ENCODE peak calls at places on chromosome 12, in eight cellular contexts. B, I, Z, N, F, V, U and Q are unnamed samples.

GRCh38 chr12:49708851-49709250 is 1.6 kb upstream of the FMNL3 start:
- DNase-seq in B (no peak), I (no peak), Z (no peak), N (no peak), F (no peak), V (no peak), U (no peak), Q (no peak)

GRCh38 chr12:95336387-95337067 is 118.9 kb downstream of the VEZT start:
- DNase-seq in B (peak; percentile 79), I (peak; percentile 86), Z (peak; percentile 74), N (peak; percentile 70), F (no peak), V (no peak), U (peak; percentile 76), Q (no peak)

GRCh38 chr12:613996-614726 is 49.1 kb downstream of the NINJ2 start:
- DNase-seq in B (no peak), I (peak; percentile 73), Z (peak; percentile 53), N (no peak), F (no peak), V (peak; percentile 52), U (peak; percentile 67), Q (peak; percentile 49)

GRCh38 chr12:67741234-67741633 is 92.7 kb downstream of the DYRK2 start:
- DNase-seq in B (no peak), I (no peak), Z (no peak), N (no peak), F (no peak), V (no peak), U (no peak), Q (no peak)

GRCh38 chr12:67819902-67820301 is 169.3 kb upstream of the IFNG-AS1 start:
- DNase-seq in B (no peak), I (no peak), Z (no peak), N (no peak), F (no peak), V (no peak), U (no peak), Q (no peak)

GRCh38 chr12:117484901-117485300 is 123.5 kb upstream of the NOS1 start:
- DNase-seq in B (no peak), I (no peak), Z (no peak), N (no peak), F (no peak), V (no peak), U (no peak), Q (no peak)

GRCh38 chr12:59980491-59980890 is 384.7 kb downstream of the SLC16A7 start:
- DNase-seq in B (no peak), I (no peak), Z (no peak), N (no peak), F (no peak), V (no peak), U (no peak), Q (no peak)

GRCh38 chr12:124925117-124925516 is 10.7 kb upstream of the UBC start:
- DNase-seq in B (no peak), I (no peak), Z (no peak), N (no peak), F (no peak), V (no peak), U (no peak), Q (no peak)

GRCh38 chr12:104457746-104458644 is 1.2 kb downstream of the CHST11 start:
- DNase-seq in B (no peak), I (peak; percentile 79), Z (peak; percentile 66), N (no peak), F (peak; percentile 60), V (peak; percentile 64), U (peak; percentile 45), Q (peak; percentile 68)

GRCh38 chr12:117875652-117876491 is 92.9 kb downstream of the KSR2 start:
- DNase-seq in B (no peak), I (peak; percentile 33), Z (peak; percentile 85), N (no peak), F (no peak), V (peak; percentile 11), U (peak; percentile 61), Q (no peak)

GRCh38 chr12:105888696-105889095 is 250.1 kb downstream of the NUAK1 start:
- DNase-seq in B (no peak), I (no peak), Z (no peak), N (no peak), F (no peak), V (no peak), U (no peak), Q (no peak)

GRCh38 chr12:47088021-47088944 is 8.5 kb upstream of the AMIGO2 start:
- DNase-seq in B (no peak), I (no peak), Z (no peak), N (no peak), F (no peak), V (no peak), U (no peak), Q (no peak)

GRCh38 chr12:28963554-28963953 is 185.5 kb upstream of the FAR2 start:
- DNase-seq in B (no peak), I (no peak), Z (no peak), N (no peak), F (peak; percentile 36), V (no peak), U (no peak), Q (no peak)

GRCh38 chr12:45216297-45216982 is 545 bp downstream of the ANO6 start:
- DNase-seq in B (peak; percentile 41), I (peak; percentile 75), Z (peak; percentile 74), N (no peak), F (peak; percentile 51), V (peak; percentile 64), U (peak; percentile 56), Q (peak; percentile 79)

GRCh38 chr12:21502872-21503271 is 1.3 kb downstream of the GOLT1B start:
- DNase-seq in B (no peak), I (no peak), Z (no peak), N (no peak), F (no peak), V (no peak), U (no peak), Q (no peak)

GRCh38 chr12:116880817-116881324 is 370 bp downstream of the HRK start:
- DNase-seq in B (no peak), I (peak; percentile 83), Z (peak; percentile 75), N (no peak), F (peak; percentile 59), V (no peak), U (peak; percentile 56), Q (peak; percentile 81)

GRCh38 chr12:28795306-28795705 is 353.8 kb upstream of the FAR2 start:
- DNase-seq in B (no peak), I (no peak), Z (no peak), N (peak; percentile 7), F (no peak), V (no peak), U (no peak), Q (no peak)

DNA sequence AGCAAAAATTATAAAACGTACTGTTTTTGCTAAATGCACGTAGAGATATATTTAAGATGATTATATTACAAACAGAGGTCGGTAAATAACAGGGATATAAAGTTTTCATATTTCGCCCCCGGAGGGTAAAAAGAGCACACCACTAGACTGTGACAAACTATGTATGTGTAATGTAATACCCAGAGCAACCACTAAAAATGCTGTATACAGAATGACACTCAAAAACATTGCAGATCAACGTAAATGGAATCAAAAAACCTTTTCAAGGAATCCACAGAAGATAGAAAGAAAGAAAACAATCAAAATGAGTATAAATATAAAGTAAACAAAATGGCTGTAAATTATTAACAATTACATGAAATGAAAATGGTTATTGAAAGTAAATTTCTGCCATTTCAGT is 37.6 kb upstream of the PRB4 start:
- DNase-seq in B (no peak), I (peak; percentile 1), Z (no peak), N (no peak), F (no peak), V (no peak), U (no peak), Q (no peak)
- TF ChIP-seq CTCF in B (no peak), I (peak; percentile 47), Z (peak; percentile 31), N (peak; percentile 5), F (peak; percentile 20), V (peak; percentile 45), U (no peak), Q (peak; percentile 22)

DNA sequence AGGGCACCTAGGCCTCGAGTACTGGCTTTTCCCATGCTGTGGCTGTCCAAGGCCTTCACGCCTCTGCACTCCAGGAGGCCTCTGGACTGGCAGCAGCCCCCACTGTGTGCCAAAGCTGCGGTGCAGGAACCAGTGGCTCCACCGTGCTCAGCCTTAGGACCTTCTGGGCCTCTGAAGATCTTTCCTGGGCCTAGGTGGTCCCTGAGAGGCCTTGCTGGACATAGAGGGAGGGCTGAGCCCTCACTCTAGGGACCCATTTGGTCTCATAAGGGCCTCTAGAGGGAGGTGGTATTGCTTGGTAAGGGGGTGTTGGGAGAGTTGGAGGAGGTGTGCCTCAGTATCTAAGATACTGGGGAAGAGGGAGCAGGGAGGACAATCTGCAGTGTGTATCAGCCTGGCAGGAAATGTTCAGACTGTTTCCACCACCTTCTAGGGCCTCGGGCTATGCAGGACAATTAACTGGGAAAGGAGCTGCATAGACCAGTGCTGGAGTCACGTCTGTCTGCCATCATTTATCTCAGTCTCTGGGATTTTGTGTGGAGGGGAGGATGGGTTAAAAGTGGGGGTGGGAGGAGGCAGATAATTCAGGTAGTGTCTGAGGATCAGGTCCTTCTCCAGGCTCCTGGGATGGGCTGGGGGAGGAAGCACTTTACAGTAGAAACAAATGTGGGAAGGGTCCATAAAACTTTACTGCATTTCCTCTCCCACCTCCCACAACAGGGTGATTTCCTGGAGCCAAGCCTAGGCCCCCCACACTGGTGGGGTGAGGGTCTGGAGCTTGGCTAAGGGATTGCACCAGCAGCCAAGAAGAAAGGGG is 2.9 kb downstream of the HOXC5 start:
- DNase-seq in B (no peak), I (peak; percentile 44), Z (no peak), N (no peak), F (no peak), V (no peak), U (no peak), Q (no peak)
- H3K27me3 ChIP-seq in B (peaks cover 21% of the 10 kb centered on the region), I (no peaks in the 10 kb centered on the region), Z (peaks cover 100% of the 10 kb centered on the region), N (peaks cover 86% of the 10 kb centered on the region), F (peaks cover 98% of the 10 kb centered on the region), V (peaks cover 36% of the 10 kb centered on the region), U (peaks cover 99% of the 10 kb centered on the region), Q (peaks cover 2% of the 10 kb centered on the region)

DNA sequence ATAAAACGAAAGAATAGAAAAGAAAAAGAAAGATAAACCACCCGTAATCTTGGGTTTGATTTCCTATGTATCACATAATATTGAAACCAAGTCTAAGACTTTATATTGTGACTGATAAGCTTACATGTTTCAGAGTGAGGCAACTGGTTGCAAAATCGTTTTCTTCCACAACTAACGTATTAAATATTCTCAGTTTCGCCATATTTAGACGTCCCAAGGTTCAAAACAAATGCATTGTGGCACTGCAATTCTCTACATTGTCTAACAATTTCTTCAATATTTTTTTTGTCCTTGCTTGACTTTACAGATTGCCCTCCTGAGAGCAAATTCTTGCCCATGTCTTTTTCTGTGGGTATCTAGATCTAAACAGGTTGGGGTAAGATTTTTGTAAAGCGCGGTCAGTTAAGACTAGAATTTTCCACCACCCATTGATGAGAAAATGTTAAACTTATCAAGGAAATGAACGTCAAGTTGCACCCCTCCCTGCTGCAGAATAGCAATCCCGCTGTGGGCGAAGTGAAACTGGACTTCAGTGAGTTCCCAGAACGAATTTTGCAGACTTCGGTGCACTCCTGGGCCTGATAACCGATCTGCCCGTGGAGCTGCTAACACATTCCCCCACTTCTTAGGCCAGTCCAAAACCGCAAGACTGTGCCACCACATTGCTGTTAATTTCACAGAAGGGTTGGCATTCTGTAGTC is 2.7 kb downstream of the TBX3 start:
- DNase-seq in B (no peak), I (no peak), Z (no peak), N (no peak), F (no peak), V (no peak), U (no peak), Q (no peak)
- H3K4me3 ChIP-seq in B (peak overlapping the region; percentile 73), I (peak overlapping the region; percentile 78), Z (no peak overlapping the region), N (peak overlapping the region; percentile 96), F (no peak overlapping the region), V (no peak overlapping the region), U (peak overlapping the region; percentile 59), Q (no peak overlapping the region)

DNA sequence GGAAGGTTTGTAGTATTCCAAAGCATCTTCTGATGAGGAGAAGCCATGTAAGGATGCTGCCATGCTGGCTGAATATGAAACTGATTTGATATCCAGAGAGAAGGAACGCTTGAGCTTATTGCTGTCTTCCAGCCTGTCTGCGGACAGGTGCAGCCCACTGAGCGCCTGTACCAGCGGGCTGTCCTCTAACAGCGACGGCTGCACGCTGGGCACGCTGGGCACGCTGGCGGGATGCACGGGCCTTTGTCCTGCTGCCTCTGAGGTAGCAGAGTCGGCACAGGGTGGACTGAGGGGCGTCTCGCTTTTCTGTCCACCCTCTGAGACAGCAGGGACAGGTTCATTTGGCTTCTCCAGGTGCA is 85.2 kb downstream of the DUSP16 start:
- DNase-seq in B (no peak), I (no peak), Z (no peak), N (no peak), F (no peak), V (no peak), U (peak; percentile 41), Q (no peak)
- TF ChIP-seq CTCF in B (no peak), I (no peak), Z (no peak), N (no peak), F (no peak), V (no peak), U (no peak), Q (no peak)